ENCODE peak calls at places on chromosome 16, in six cellular contexts. One of them, this sample, is unnamed.

GRCh38 chr16:60811051-60811608 is 1225.1 kb downstream of the CDH8 start:
- DNase-seq in GM23338: no peak
- DNase-seq in GM23248: no peak
- DNase-seq in MM.1S: no peak
- DNase-seq in hepatocyte: no peak
- DNase-seq in neural progenitor cell: no peak
- DNase-seq in this sample: no peak

GRCh38 chr16:20740007-20740883 is 1.4 kb downstream of the THUMPD1 start:
- DNase-seq in GM23248: peak
- DNase-seq in hepatocyte: no peak
- DNase-seq in MM.1S: peak
- DNase-seq in GM23338: peak
- DNase-seq in neural progenitor cell: no peak
- DNase-seq in this sample: peak

GRCh38 chr16:46730801-46731690 is 17.1 kb downstream of the MYLK3 start:
- DNase-seq in hepatocyte: no peak
- DNase-seq in neural progenitor cell: no peak
- DNase-seq in GM23338: no peak
- DNase-seq in MM.1S: no peak
- DNase-seq in GM23248: no peak
- DNase-seq in this sample: no peak

GRCh38 chr16:81706327-81707295 is 72.5 kb upstream of the PLCG2 start:
- DNase-seq in neural progenitor cell: no peak
- DNase-seq in GM23338: no peak
- DNase-seq in MM.1S: no peak
- DNase-seq in GM23248: no peak
- DNase-seq in hepatocyte: no peak
- DNase-seq in this sample: no peak

GRCh38 chr16:49590166-49590871 is 216.7 kb downstream of the C16orf78 start:
- DNase-seq in neural progenitor cell: no peak
- DNase-seq in MM.1S: no peak
- DNase-seq in GM23248: no peak
- DNase-seq in hepatocyte: no peak
- DNase-seq in GM23338: no peak
- DNase-seq in this sample: no peak

GRCh38 chr16:57187508-57187854 is 1.4 kb downstream of the RSPRY1 start:
- DNase-seq in hepatocyte: peak
- DNase-seq in MM.1S: peak
- DNase-seq in GM23338: peak
- DNase-seq in GM23248: no peak
- DNase-seq in neural progenitor cell: no peak
- DNase-seq in this sample: peak

GRCh38 chr16:89691231-89691985 is 4.9 kb downstream of the CDK10 start:
- DNase-seq in MM.1S: no peak
- DNase-seq in GM23248: no peak
- DNase-seq in hepatocyte: no peak
- DNase-seq in neural progenitor cell: no peak
- DNase-seq in GM23338: no peak
- DNase-seq in this sample: no peak

GRCh38 chr16:79994413-79994812 is 393.9 kb upstream of the MAF start:
- DNase-seq in MM.1S: no peak
- DNase-seq in neural progenitor cell: no peak
- DNase-seq in GM23248: no peak
- DNase-seq in GM23338: no peak
- DNase-seq in hepatocyte: no peak
- DNase-seq in this sample: no peak

GRCh38 chr16:19379838-19380237 is 37.8 kb upstream of the TMC5 start:
- DNase-seq in GM23248: no peak
- DNase-seq in GM23338: no peak
- DNase-seq in hepatocyte: no peak
- DNase-seq in neural progenitor cell: no peak
- DNase-seq in MM.1S: no peak
- DNase-seq in this sample: no peak

GRCh38 chr16:30951785-30952184 is 2.9 kb downstream of the ORAI3 start:
- DNase-seq in MM.1S: no peak
- DNase-seq in GM23248: peak
- DNase-seq in hepatocyte: no peak
- DNase-seq in neural progenitor cell: no peak
- DNase-seq in GM23338: no peak
- DNase-seq in this sample: no peak

GRCh38 chr16:57233944-57234706 is 10.9 kb upstream of the ARL2BP start:
- DNase-seq in neural progenitor cell: no peak
- DNase-seq in MM.1S: no peak
- DNase-seq in hepatocyte: no peak
- DNase-seq in GM23248: no peak
- DNase-seq in GM23338: no peak
- DNase-seq in this sample: no peak

GRCh38 chr16:80804451-80805383 is at the start of gene CDYL2:
- DNase-seq in MM.1S: peak
- DNase-seq in neural progenitor cell: peak
- DNase-seq in GM23248: peak
- DNase-seq in hepatocyte: peak
- DNase-seq in GM23338: peak
- DNase-seq in this sample: peak

GRCh38 chr16:89602273-89602951 is 11.0 kb upstream of the DPEP1 start:
- DNase-seq in neural progenitor cell: peak
- DNase-seq in GM23338: peak
- DNase-seq in MM.1S: no peak
- DNase-seq in GM23248: peak
- DNase-seq in hepatocyte: peak
- DNase-seq in this sample: peak

GRCh38 chr16:57423152-57423551 is 18.6 kb downstream of the CCL17 start:
- DNase-seq in neural progenitor cell: no peak
- DNase-seq in GM23248: no peak
- DNase-seq in GM23338: no peak
- DNase-seq in MM.1S: no peak
- DNase-seq in hepatocyte: no peak
- DNase-seq in this sample: no peak

GRCh38 chr16:27230562-27230991 is 27.3 kb downstream of the KDM8 start:
- DNase-seq in neural progenitor cell: no peak
- DNase-seq in MM.1S: peak
- DNase-seq in hepatocyte: no peak
- DNase-seq in GM23338: peak
- DNase-seq in GM23248: no peak
- DNase-seq in this sample: no peak

GRCh38 chr16:68356249-68356918 is 45.6 kb downstream of the PRMT7 start:
- DNase-seq in GM23338: no peak
- DNase-seq in GM23248: no peak
- DNase-seq in MM.1S: peak
- DNase-seq in hepatocyte: no peak
- DNase-seq in neural progenitor cell: no peak
- DNase-seq in this sample: peak

GRCh38 chr16:79284760-79285159 is 315.8 kb downstream of the MAF start:
- DNase-seq in neural progenitor cell: no peak
- DNase-seq in hepatocyte: no peak
- DNase-seq in MM.1S: no peak
- DNase-seq in GM23338: no peak
- DNase-seq in GM23248: no peak
- DNase-seq in this sample: peak

DNA sequence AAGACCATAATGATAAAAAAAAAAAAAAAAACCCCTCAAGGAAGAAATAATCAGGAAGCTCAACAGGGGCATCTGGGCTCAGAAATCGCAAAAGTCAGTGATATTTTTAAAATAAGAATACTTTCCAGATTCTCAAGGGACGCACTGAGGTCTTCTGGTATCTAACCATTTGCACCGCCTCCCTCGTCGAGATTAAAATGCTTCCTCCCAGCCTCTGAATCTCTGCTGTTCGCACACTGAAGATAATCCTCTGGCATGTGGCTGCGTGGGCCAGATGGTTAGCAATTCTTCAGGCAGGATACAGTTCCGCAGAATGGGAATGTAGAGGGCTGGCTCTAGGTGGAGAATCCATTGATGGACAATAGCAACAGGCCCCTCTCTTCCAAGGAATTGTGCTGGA is 211.7 kb upstream of the CDH5 start:
- DNase-seq in GM23338: no peak
- DNase-seq in neural progenitor cell: peak
- DNase-seq in GM23248: no peak
- DNase-seq in hepatocyte: peak
- DNase-seq in MM.1S: no peak
- DNase-seq in this sample: no peak
- H3K4me2 ChIP-seq in GM23338: no peak
- H3K4me2 ChIP-seq in neural progenitor cell: no peak
- H3K4me2 ChIP-seq in GM23248: no peak
- H3K4me2 ChIP-seq in hepatocyte: no peak
- H3K4me2 ChIP-seq in MM.1S: no peak
- H3K4me2 ChIP-seq in this sample: no peak

DNA sequence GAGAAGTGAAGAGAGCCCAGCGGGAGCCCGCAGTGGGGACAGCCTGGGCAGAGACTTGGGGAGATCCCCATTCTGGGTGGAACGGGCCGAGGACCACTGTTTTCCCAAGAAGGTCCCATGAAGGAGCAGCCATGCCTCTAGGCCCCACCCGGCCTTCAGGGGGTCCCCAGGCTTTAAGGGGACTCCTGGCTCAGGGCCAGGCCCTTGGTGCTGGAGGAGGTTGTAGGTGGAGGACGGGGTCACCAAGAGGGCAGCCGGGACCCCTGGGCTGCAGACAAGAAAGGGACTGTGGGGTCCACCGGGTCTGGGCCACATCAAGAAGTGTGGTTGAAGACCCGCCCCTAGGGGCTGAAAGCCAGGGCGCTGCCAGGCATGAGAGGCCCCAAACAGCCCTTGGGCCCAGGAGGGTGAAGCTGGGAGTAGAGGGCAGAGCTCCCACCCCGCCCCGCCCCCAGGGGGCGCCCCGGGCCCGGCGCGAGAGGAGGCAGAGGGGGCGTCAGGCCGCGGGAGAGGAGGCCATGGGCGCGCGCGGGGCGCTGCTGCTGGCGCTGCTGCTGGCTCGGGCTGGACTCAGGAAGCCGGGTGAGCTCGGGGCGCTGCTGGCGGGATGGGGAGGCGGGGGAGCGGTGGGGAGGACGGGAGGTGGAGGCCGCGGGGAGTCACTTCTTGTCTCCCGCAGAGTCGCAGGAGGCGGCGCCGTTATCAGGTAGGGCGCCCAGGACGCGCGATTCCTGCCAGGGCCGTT is at the start of gene PRSS21:
- DNase-seq in GM23338: peak
- DNase-seq in neural progenitor cell: no peak
- DNase-seq in hepatocyte: no peak
- DNase-seq in GM23248: no peak
- DNase-seq in MM.1S: no peak
- DNase-seq in this sample: peak
- TF ChIP-seq EZH2phosphoT487 in GM23338: no peak
- TF ChIP-seq EZH2phosphoT487 in neural progenitor cell: no peak
- TF ChIP-seq EZH2phosphoT487 in hepatocyte: no peak
- TF ChIP-seq EZH2phosphoT487 in GM23248: no peak
- TF ChIP-seq EZH2phosphoT487 in MM.1S: no peak
- TF ChIP-seq EZH2phosphoT487 in this sample: no peak

DNA sequence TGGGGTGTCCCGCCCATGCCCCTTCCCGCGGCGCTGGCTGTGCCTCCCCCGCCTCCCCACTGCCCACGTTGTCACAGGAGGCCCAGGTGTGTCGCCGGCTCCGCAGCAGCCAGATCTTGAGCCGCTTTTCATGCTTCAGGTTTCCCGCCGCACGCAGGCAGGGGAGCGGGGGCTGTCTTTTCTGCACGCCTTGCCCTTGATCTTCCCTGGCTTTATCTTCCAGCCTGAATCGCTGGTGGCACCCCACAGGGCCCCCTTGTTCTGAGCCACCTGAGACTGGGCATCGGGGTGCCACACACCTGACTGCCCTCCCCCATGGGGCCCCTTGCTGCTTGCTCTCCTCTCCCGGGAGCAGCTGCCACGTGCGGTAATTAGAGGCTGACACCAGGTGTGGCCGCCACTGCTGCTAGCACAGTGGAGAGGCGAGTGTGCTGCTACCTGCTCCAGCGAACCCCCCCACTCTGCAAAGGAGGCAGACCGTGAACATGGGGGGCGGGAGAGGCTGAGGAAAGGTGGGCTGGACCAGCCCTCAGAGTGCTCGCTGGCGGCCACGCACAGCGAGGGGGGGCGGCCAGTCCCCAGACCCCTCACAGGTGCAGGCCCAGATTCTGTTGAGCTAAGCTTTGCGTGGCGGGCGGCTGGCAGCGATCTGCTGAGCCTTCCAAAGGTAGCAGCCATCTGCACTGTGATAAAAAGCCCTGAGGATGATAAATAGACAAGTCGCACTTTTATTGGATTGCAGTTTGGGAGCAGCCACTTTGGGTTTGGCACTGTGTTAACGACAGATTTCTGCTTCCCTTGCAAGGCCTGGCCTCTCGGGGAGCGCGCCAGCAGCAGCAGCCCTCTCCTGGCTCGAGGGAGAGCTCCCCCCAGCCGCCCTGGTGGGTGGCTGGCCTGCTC is 168.0 kb upstream of the GSE1 start:
- DNase-seq in MM.1S: peak
- DNase-seq in GM23248: no peak
- DNase-seq in neural progenitor cell: peak
- DNase-seq in hepatocyte: no peak
- DNase-seq in GM23338: peak
- DNase-seq in this sample: peak
- H3K4me2 ChIP-seq in MM.1S: no peak
- H3K4me2 ChIP-seq in GM23248: no peak
- H3K4me2 ChIP-seq in neural progenitor cell: no peak
- H3K4me2 ChIP-seq in hepatocyte: no peak
- H3K4me2 ChIP-seq in GM23338: peak
- H3K4me2 ChIP-seq in this sample: peak

GRCh38 chr16:22727285-22728166 is 86.4 kb upstream of the HS3ST2 start:
- DNase-seq in MM.1S: no peak
- DNase-seq in hepatocyte: no peak
- DNase-seq in GM23248: no peak
- DNase-seq in neural progenitor cell: no peak
- DNase-seq in GM23338: no peak
- DNase-seq in this sample: no peak
- TF ChIP-seq EZH2phosphoT487 in MM.1S: no peak
- TF ChIP-seq EZH2phosphoT487 in hepatocyte: no peak
- TF ChIP-seq EZH2phosphoT487 in GM23248: no peak
- TF ChIP-seq EZH2phosphoT487 in neural progenitor cell: no peak
- TF ChIP-seq EZH2phosphoT487 in GM23338: no peak
- TF ChIP-seq EZH2phosphoT487 in this sample: no peak

DNA sequence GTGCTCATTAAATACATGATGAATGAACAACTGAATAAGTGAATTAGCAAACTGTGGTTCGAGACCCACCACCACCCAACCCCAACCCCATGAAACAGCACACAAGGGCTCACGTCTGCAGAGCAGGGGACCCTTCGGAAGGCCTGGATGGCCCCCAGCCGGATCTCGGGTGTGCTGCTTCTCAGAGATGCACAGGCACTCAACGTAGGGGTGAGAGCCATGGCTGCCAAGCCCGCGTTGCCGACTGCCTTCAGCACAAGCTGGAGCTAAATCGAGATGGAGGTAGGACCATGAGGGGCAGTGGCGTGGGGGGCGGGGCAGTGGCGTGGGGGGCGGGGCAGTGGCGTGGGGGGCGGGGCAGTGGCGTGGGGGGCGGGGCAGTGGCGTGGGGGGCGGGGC is 93.2 kb downstream of the LITAF start:
- DNase-seq in neural progenitor cell: no peak
- DNase-seq in GM23248: no peak
- DNase-seq in hepatocyte: no peak
- DNase-seq in MM.1S: no peak
- DNase-seq in GM23338: no peak
- DNase-seq in this sample: peak
- H3K4me2 ChIP-seq in neural progenitor cell: no peak
- H3K4me2 ChIP-seq in GM23248: no peak
- H3K4me2 ChIP-seq in hepatocyte: no peak
- H3K4me2 ChIP-seq in MM.1S: no peak
- H3K4me2 ChIP-seq in GM23338: no peak
- H3K4me2 ChIP-seq in this sample: no peak

This sample was measured in OCI-LY7.